ENCODE peak calls at places on chromosomes 4 and X, in nine cellular contexts. One of them, this sample, is unnamed.
A peak's percentile ranks its signal among the peaks of the same experiment; 100 is the strongest.

GRCh38 chrX:51876441-51876840 is 17.0 kb upstream of the MAGED1 start:
- DNase-seq in activated naive CD4-positive, alpha-beta T cell treated with anti-CD3 and anti-CD28 coated beads for 36 hours: no peak
- DNase-seq in NAMALWA: no peak
- DNase-seq in naive B cell: no peak
- DNase-seq in COR-L47: no peak
- DNase-seq in CD4-positive, alpha-beta T cell: no peak
- DNase-seq in CD8-positive, alpha-beta T cell: no peak
- DNase-seq in left lung: no peak
- DNase-seq in right cardiac atrium: no peak
- DNase-seq in this sample: no peak

GRCh38 chrX:76428243-76429130 is 977 bp downstream of the MAGEE1 start:
- DNase-seq in COR-L47: no peak
- DNase-seq in CD4-positive, alpha-beta T cell: peak; percentile 41
- DNase-seq in right cardiac atrium: peak; percentile 57
- DNase-seq in NAMALWA: no peak
- DNase-seq in left lung: peak; percentile 47
- DNase-seq in activated naive CD4-positive, alpha-beta T cell treated with anti-CD3 and anti-CD28 coated beads for 36 hours: peak; percentile 42
- DNase-seq in naive B cell: peak; percentile 54
- DNase-seq in CD8-positive, alpha-beta T cell: peak; percentile 16
- DNase-seq in this sample: peak; percentile 29

GRCh38 chr4:162497564-162498167 is 333.9 kb upstream of the FSTL5 start:
- DNase-seq in activated naive CD4-positive, alpha-beta T cell treated with anti-CD3 and anti-CD28 coated beads for 36 hours: peak; percentile 12
- DNase-seq in right cardiac atrium: no peak
- DNase-seq in CD4-positive, alpha-beta T cell: no peak
- DNase-seq in CD8-positive, alpha-beta T cell: no peak
- DNase-seq in COR-L47: peak; percentile 26
- DNase-seq in NAMALWA: peak; percentile 60
- DNase-seq in naive B cell: peak; percentile 16
- DNase-seq in left lung: no peak
- DNase-seq in this sample: no peak

GRCh38 chrX:45843518-45843917 is 642.8 kb upstream of the DIPK2B start:
- DNase-seq in left lung: no peak
- DNase-seq in naive B cell: no peak
- DNase-seq in CD8-positive, alpha-beta T cell: no peak
- DNase-seq in NAMALWA: peak; percentile 16
- DNase-seq in COR-L47: no peak
- DNase-seq in activated naive CD4-positive, alpha-beta T cell treated with anti-CD3 and anti-CD28 coated beads for 36 hours: peak; percentile 11
- DNase-seq in right cardiac atrium: no peak
- DNase-seq in CD4-positive, alpha-beta T cell: no peak
- DNase-seq in this sample: no peak

GRCh38 chr4:8155660-8156421 is 2.8 kb downstream of the ABLIM2 start:
- DNase-seq in naive B cell: no peak
- DNase-seq in activated naive CD4-positive, alpha-beta T cell treated with anti-CD3 and anti-CD28 coated beads for 36 hours: no peak
- DNase-seq in NAMALWA: no peak
- DNase-seq in left lung: peak; percentile 44
- DNase-seq in CD4-positive, alpha-beta T cell: no peak
- DNase-seq in CD8-positive, alpha-beta T cell: no peak
- DNase-seq in right cardiac atrium: peak; percentile 34
- DNase-seq in COR-L47: no peak
- DNase-seq in this sample: no peak

GRCh38 chr4:126268106-126268505 is 953.4 kb downstream of the FAT4 start:
- DNase-seq in naive B cell: no peak
- DNase-seq in CD8-positive, alpha-beta T cell: no peak
- DNase-seq in NAMALWA: no peak
- DNase-seq in right cardiac atrium: no peak
- DNase-seq in activated naive CD4-positive, alpha-beta T cell treated with anti-CD3 and anti-CD28 coated beads for 36 hours: no peak
- DNase-seq in CD4-positive, alpha-beta T cell: no peak
- DNase-seq in COR-L47: no peak
- DNase-seq in left lung: no peak
- DNase-seq in this sample: no peak

GRCh38 chr4:19844436-19844835 is 407.3 kb upstream of the SLIT2 start:
- DNase-seq in activated naive CD4-positive, alpha-beta T cell treated with anti-CD3 and anti-CD28 coated beads for 36 hours: no peak
- DNase-seq in CD8-positive, alpha-beta T cell: no peak
- DNase-seq in CD4-positive, alpha-beta T cell: no peak
- DNase-seq in naive B cell: no peak
- DNase-seq in left lung: no peak
- DNase-seq in NAMALWA: no peak
- DNase-seq in right cardiac atrium: peak; percentile 67
- DNase-seq in COR-L47: no peak
- DNase-seq in this sample: peak; percentile 34

GRCh38 chr4:70591955-70592582 is at the start of gene AMBN:
- DNase-seq in CD4-positive, alpha-beta T cell: no peak
- DNase-seq in CD8-positive, alpha-beta T cell: no peak
- DNase-seq in NAMALWA: no peak
- DNase-seq in right cardiac atrium: no peak
- DNase-seq in activated naive CD4-positive, alpha-beta T cell treated with anti-CD3 and anti-CD28 coated beads for 36 hours: no peak
- DNase-seq in left lung: no peak
- DNase-seq in COR-L47: peak; percentile 71
- DNase-seq in naive B cell: no peak
- DNase-seq in this sample: no peak

GRCh38 chrX:31435592-31435991 is 363.8 kb upstream of the FTHL17 start:
- DNase-seq in naive B cell: no peak
- DNase-seq in CD4-positive, alpha-beta T cell: no peak
- DNase-seq in NAMALWA: no peak
- DNase-seq in CD8-positive, alpha-beta T cell: no peak
- DNase-seq in right cardiac atrium: peak; percentile 48
- DNase-seq in activated naive CD4-positive, alpha-beta T cell treated with anti-CD3 and anti-CD28 coated beads for 36 hours: no peak
- DNase-seq in COR-L47: no peak
- DNase-seq in left lung: no peak
- DNase-seq in this sample: no peak

GRCh38 chr4:74618166-74618565 is 173.2 kb downstream of the AREG start:
- DNase-seq in NAMALWA: no peak
- DNase-seq in CD8-positive, alpha-beta T cell: no peak
- DNase-seq in CD4-positive, alpha-beta T cell: no peak
- DNase-seq in COR-L47: no peak
- DNase-seq in activated naive CD4-positive, alpha-beta T cell treated with anti-CD3 and anti-CD28 coated beads for 36 hours: no peak
- DNase-seq in naive B cell: no peak
- DNase-seq in left lung: no peak
- DNase-seq in right cardiac atrium: no peak
- DNase-seq in this sample: no peak

GRCh38 chrX:21479695-21480280 is 105.6 kb downstream of the CNKSR2 start:
- DNase-seq in activated naive CD4-positive, alpha-beta T cell treated with anti-CD3 and anti-CD28 coated beads for 36 hours: no peak
- DNase-seq in naive B cell: peak; percentile 42
- DNase-seq in NAMALWA: peak; percentile 58
- DNase-seq in left lung: no peak
- DNase-seq in COR-L47: peak; percentile 22
- DNase-seq in right cardiac atrium: no peak
- DNase-seq in CD4-positive, alpha-beta T cell: no peak
- DNase-seq in CD8-positive, alpha-beta T cell: no peak
- DNase-seq in this sample: no peak

GRCh38 chrX:27987862-27988646 is 6.8 kb upstream of the DCAF8L1 start:
- DNase-seq in activated naive CD4-positive, alpha-beta T cell treated with anti-CD3 and anti-CD28 coated beads for 36 hours: no peak
- DNase-seq in left lung: no peak
- DNase-seq in CD8-positive, alpha-beta T cell: no peak
- DNase-seq in COR-L47: no peak
- DNase-seq in NAMALWA: no peak
- DNase-seq in naive B cell: no peak
- DNase-seq in right cardiac atrium: no peak
- DNase-seq in CD4-positive, alpha-beta T cell: no peak
- DNase-seq in this sample: no peak

GRCh38 chr4:10162341-10163000 is 45.9 kb upstream of the WDR1 start:
- DNase-seq in COR-L47: no peak
- DNase-seq in activated naive CD4-positive, alpha-beta T cell treated with anti-CD3 and anti-CD28 coated beads for 36 hours: no peak
- DNase-seq in NAMALWA: no peak
- DNase-seq in CD8-positive, alpha-beta T cell: no peak
- DNase-seq in naive B cell: no peak
- DNase-seq in left lung: no peak
- DNase-seq in CD4-positive, alpha-beta T cell: no peak
- DNase-seq in right cardiac atrium: no peak
- DNase-seq in this sample: no peak

GRCh38 chr4:57905965-57906364 is 795.8 kb upstream of the IGFBP7 start:
- DNase-seq in CD4-positive, alpha-beta T cell: no peak
- DNase-seq in COR-L47: no peak
- DNase-seq in NAMALWA: no peak
- DNase-seq in naive B cell: no peak
- DNase-seq in CD8-positive, alpha-beta T cell: no peak
- DNase-seq in right cardiac atrium: peak; percentile 6
- DNase-seq in left lung: no peak
- DNase-seq in activated naive CD4-positive, alpha-beta T cell treated with anti-CD3 and anti-CD28 coated beads for 36 hours: no peak
- DNase-seq in this sample: no peak

GRCh38 chrX:70139736-70140135 is 6.5 kb downstream of the IGBP1 start:
- DNase-seq in CD8-positive, alpha-beta T cell: no peak
- DNase-seq in activated naive CD4-positive, alpha-beta T cell treated with anti-CD3 and anti-CD28 coated beads for 36 hours: no peak
- DNase-seq in NAMALWA: no peak
- DNase-seq in COR-L47: no peak
- DNase-seq in naive B cell: no peak
- DNase-seq in right cardiac atrium: no peak
- DNase-seq in left lung: no peak
- DNase-seq in CD4-positive, alpha-beta T cell: no peak
- DNase-seq in this sample: no peak

GRCh38 chr4:5545271-5545670 is 163.1 kb downstream of the EVC2 start:
- DNase-seq in CD4-positive, alpha-beta T cell: no peak
- DNase-seq in CD8-positive, alpha-beta T cell: no peak
- DNase-seq in right cardiac atrium: no peak
- DNase-seq in left lung: no peak
- DNase-seq in NAMALWA: no peak
- DNase-seq in naive B cell: no peak
- DNase-seq in COR-L47: no peak
- DNase-seq in activated naive CD4-positive, alpha-beta T cell treated with anti-CD3 and anti-CD28 coated beads for 36 hours: no peak
- DNase-seq in this sample: no peak

GRCh38 chr4:3316146-3316545 is 23.3 kb downstream of the RGS12 start:
- DNase-seq in COR-L47: no peak
- DNase-seq in naive B cell: no peak
- DNase-seq in CD4-positive, alpha-beta T cell: no peak
- DNase-seq in CD8-positive, alpha-beta T cell: no peak
- DNase-seq in NAMALWA: no peak
- DNase-seq in right cardiac atrium: peak; percentile 16
- DNase-seq in left lung: no peak
- DNase-seq in activated naive CD4-positive, alpha-beta T cell treated with anti-CD3 and anti-CD28 coated beads for 36 hours: peak; percentile 0
- DNase-seq in this sample: no peak

GRCh38 chr4:25308266-25308665 is 4.3 kb upstream of the ZCCHC4 start:
- DNase-seq in CD8-positive, alpha-beta T cell: no peak
- DNase-seq in activated naive CD4-positive, alpha-beta T cell treated with anti-CD3 and anti-CD28 coated beads for 36 hours: no peak
- DNase-seq in naive B cell: no peak
- DNase-seq in COR-L47: no peak
- DNase-seq in left lung: no peak
- DNase-seq in CD4-positive, alpha-beta T cell: no peak
- DNase-seq in right cardiac atrium: no peak
- DNase-seq in NAMALWA: no peak
- DNase-seq in this sample: no peak

GRCh38 chrX:51743179-51743957 is at the start of gene GSPT2:
- DNase-seq in COR-L47: peak; percentile 21
- DNase-seq in NAMALWA: peak; percentile 68
- DNase-seq in naive B cell: peak; percentile 59
- DNase-seq in activated naive CD4-positive, alpha-beta T cell treated with anti-CD3 and anti-CD28 coated beads for 36 hours: peak; percentile 82
- DNase-seq in CD8-positive, alpha-beta T cell: peak; percentile 5
- DNase-seq in CD4-positive, alpha-beta T cell: peak; percentile 52
- DNase-seq in right cardiac atrium: peak; percentile 86
- DNase-seq in left lung: peak; percentile 70
- DNase-seq in this sample: peak; percentile 64

GRCh38 chr4:103915224-103915869 is 195.6 kb upstream of the TACR3 start:
- DNase-seq in activated naive CD4-positive, alpha-beta T cell treated with anti-CD3 and anti-CD28 coated beads for 36 hours: no peak
- DNase-seq in left lung: no peak
- DNase-seq in COR-L47: peak; percentile 22
- DNase-seq in CD8-positive, alpha-beta T cell: no peak
- DNase-seq in naive B cell: no peak
- DNase-seq in right cardiac atrium: no peak
- DNase-seq in CD4-positive, alpha-beta T cell: no peak
- DNase-seq in NAMALWA: peak; percentile 60
- DNase-seq in this sample: no peak

GRCh38 chr4:136319789-136320470 is 1212.4 kb downstream of the PCDH18 start:
- DNase-seq in CD8-positive, alpha-beta T cell: no peak
- DNase-seq in NAMALWA: no peak
- DNase-seq in right cardiac atrium: no peak
- DNase-seq in activated naive CD4-positive, alpha-beta T cell treated with anti-CD3 and anti-CD28 coated beads for 36 hours: no peak
- DNase-seq in CD4-positive, alpha-beta T cell: no peak
- DNase-seq in COR-L47: no peak
- DNase-seq in naive B cell: no peak
- DNase-seq in left lung: no peak
- DNase-seq in this sample: no peak

GRCh38 chr4:98656443-98656842 is 2.0 kb downstream of the TSPAN5 start:
- DNase-seq in CD4-positive, alpha-beta T cell: no peak
- DNase-seq in right cardiac atrium: no peak
- DNase-seq in activated naive CD4-positive, alpha-beta T cell treated with anti-CD3 and anti-CD28 coated beads for 36 hours: no peak
- DNase-seq in NAMALWA: no peak
- DNase-seq in CD8-positive, alpha-beta T cell: no peak
- DNase-seq in COR-L47: no peak
- DNase-seq in naive B cell: no peak
- DNase-seq in left lung: no peak
- DNase-seq in this sample: no peak

GRCh38 chr4:127631420-127631819 is 1.3 kb upstream of the INTU start:
- DNase-seq in right cardiac atrium: no peak
- DNase-seq in CD8-positive, alpha-beta T cell: no peak
- DNase-seq in naive B cell: no peak
- DNase-seq in CD4-positive, alpha-beta T cell: no peak
- DNase-seq in NAMALWA: no peak
- DNase-seq in left lung: no peak
- DNase-seq in activated naive CD4-positive, alpha-beta T cell treated with anti-CD3 and anti-CD28 coated beads for 36 hours: no peak
- DNase-seq in COR-L47: no peak
- DNase-seq in this sample: no peak

GRCh38 chrX:45749375-45749774 is 548.7 kb upstream of the DIPK2B start:
- DNase-seq in CD4-positive, alpha-beta T cell: no peak
- DNase-seq in COR-L47: no peak
- DNase-seq in NAMALWA: no peak
- DNase-seq in right cardiac atrium: no peak
- DNase-seq in activated naive CD4-positive, alpha-beta T cell treated with anti-CD3 and anti-CD28 coated beads for 36 hours: peak; percentile 17
- DNase-seq in left lung: no peak
- DNase-seq in CD8-positive, alpha-beta T cell: no peak
- DNase-seq in naive B cell: no peak
- DNase-seq in this sample: no peak

GRCh38 chr4:174604198-174604597 is 81.9 kb upstream of the HPGD start:
- DNase-seq in CD4-positive, alpha-beta T cell: no peak
- DNase-seq in left lung: no peak
- DNase-seq in COR-L47: no peak
- DNase-seq in activated naive CD4-positive, alpha-beta T cell treated with anti-CD3 and anti-CD28 coated beads for 36 hours: no peak
- DNase-seq in naive B cell: no peak
- DNase-seq in NAMALWA: no peak
- DNase-seq in CD8-positive, alpha-beta T cell: no peak
- DNase-seq in right cardiac atrium: no peak
- DNase-seq in this sample: no peak

GRCh38 chrX:71533514-71533849 is 578 bp downstream of the OGT start:
- DNase-seq in CD8-positive, alpha-beta T cell: no peak
- DNase-seq in activated naive CD4-positive, alpha-beta T cell treated with anti-CD3 and anti-CD28 coated beads for 36 hours: peak; percentile 59
- DNase-seq in naive B cell: no peak
- DNase-seq in NAMALWA: no peak
- DNase-seq in right cardiac atrium: no peak
- DNase-seq in CD4-positive, alpha-beta T cell: no peak
- DNase-seq in COR-L47: no peak
- DNase-seq in left lung: no peak
- DNase-seq in this sample: no peak

GRCh38 chr4:125368684-125369083 is 53.9 kb downstream of the FAT4 start:
- DNase-seq in left lung: no peak
- DNase-seq in activated naive CD4-positive, alpha-beta T cell treated with anti-CD3 and anti-CD28 coated beads for 36 hours: no peak
- DNase-seq in CD4-positive, alpha-beta T cell: no peak
- DNase-seq in naive B cell: no peak
- DNase-seq in NAMALWA: no peak
- DNase-seq in COR-L47: no peak
- DNase-seq in right cardiac atrium: no peak
- DNase-seq in CD8-positive, alpha-beta T cell: no peak
- DNase-seq in this sample: no peak

GRCh38 chr4:45453258-45453841 is 670.5 kb downstream of the GABRG1 start:
- DNase-seq in CD4-positive, alpha-beta T cell: no peak
- DNase-seq in activated naive CD4-positive, alpha-beta T cell treated with anti-CD3 and anti-CD28 coated beads for 36 hours: no peak
- DNase-seq in NAMALWA: peak; percentile 46
- DNase-seq in left lung: no peak
- DNase-seq in naive B cell: no peak
- DNase-seq in CD8-positive, alpha-beta T cell: no peak
- DNase-seq in right cardiac atrium: no peak
- DNase-seq in COR-L47: peak; percentile 12
- DNase-seq in this sample: no peak

GRCh38 chrX:142483965-142484364 is 278.9 kb upstream of the MAGEC2 start:
- DNase-seq in CD4-positive, alpha-beta T cell: no peak
- DNase-seq in COR-L47: peak; percentile 19
- DNase-seq in NAMALWA: no peak
- DNase-seq in left lung: no peak
- DNase-seq in activated naive CD4-positive, alpha-beta T cell treated with anti-CD3 and anti-CD28 coated beads for 36 hours: no peak
- DNase-seq in CD8-positive, alpha-beta T cell: no peak
- DNase-seq in naive B cell: no peak
- DNase-seq in right cardiac atrium: no peak
- DNase-seq in this sample: no peak

This sample was measured in left cardiac atrium.